ENCODE peak calls at places on chromosomes 12 and 14, in six cellular contexts. T is CD8-positive, alpha-beta memory T cell; R is aorta; N is astrocyte of the cerebellum; C is upper lobe of right lung; M is PC-3. I is an unnamed sample.

GRCh38 chr14:34722723-34723545 is 8.5 kb upstream of the CFL2 start:
- DNase-seq in T (peak), R (no peak), N (no peak), C (no peak), M (peak), I (peak)

GRCh38 chr14:77882098-77882497 is 82.2 kb downstream of the ADCK1 start:
- DNase-seq in T (no peak), R (no peak), N (no peak), C (no peak), M (peak), I (no peak)

GRCh38 chr12:71981149-71981548 is 42.5 kb downstream of the TPH2 start:
- DNase-seq in T (no peak), R (no peak), N (no peak), C (no peak), M (peak), I (no peak)

GRCh38 chr12:111293266-111294009 is 75.5 kb downstream of the PHETA1 start:
- DNase-seq in T (no peak), R (no peak), N (no peak), C (no peak), M (no peak), I (no peak)

GRCh38 chr12:66739266-66739665 is 60.4 kb upstream of the GRIP1 start:
- DNase-seq in T (no peak), R (no peak), N (no peak), C (no peak), M (no peak), I (no peak)

GRCh38 chr14:50875359-50876090 is 3.7 kb downstream of the ABHD12B start:
- DNase-seq in T (peak), R (no peak), N (peak), C (no peak), M (no peak), I (peak)

GRCh38 chr12:15200703-15201102 is 20.5 kb downstream of the RERG start:
- DNase-seq in T (no peak), R (no peak), N (no peak), C (no peak), M (no peak), I (no peak)

GRCh38 chr14:32252030-32252670 is 49.1 kb upstream of the RNU6-8 start:
- DNase-seq in T (no peak), R (no peak), N (peak), C (no peak), M (peak), I (peak)

GRCh38 chr14:69260979-69261605 is 1.1 kb downstream of the GALNT16 start:
- DNase-seq in T (no peak), R (peak), N (no peak), C (no peak), M (peak), I (peak)

GRCh38 chr14:38749936-38750335 is 353.1 kb downstream of the SEC23A start:
- DNase-seq in T (no peak), R (no peak), N (no peak), C (no peak), M (no peak), I (no peak)

GRCh38 chr14:23359167-23359626 is 5.8 kb downstream of the EFS start:
- DNase-seq in T (no peak), R (peak), N (no peak), C (no peak), M (no peak), I (no peak)

DNA sequence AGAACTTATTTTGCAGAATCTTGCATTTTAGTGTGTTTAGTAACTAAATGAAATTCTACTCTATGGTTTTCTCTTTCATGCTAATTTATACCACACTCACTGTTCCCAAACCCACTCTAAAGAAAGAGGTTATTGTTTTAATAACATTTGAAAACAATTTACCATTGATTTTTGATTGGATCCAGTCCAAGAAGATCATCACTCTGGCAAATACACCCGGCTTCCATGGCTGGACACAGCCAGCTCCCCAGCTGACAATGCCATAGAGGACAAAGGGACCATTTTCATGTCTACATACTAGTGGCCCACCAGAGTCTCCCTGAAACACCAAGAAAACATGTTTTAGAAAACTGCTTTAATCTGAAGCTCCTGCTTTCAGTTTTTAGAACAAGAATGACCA is 42.4 kb downstream of the OVCH1 start:
- DNase-seq in T (no peak), R (no peak), N (no peak), C (no peak), M (no peak), I (no peak)
- H3K4me3 ChIP-seq in T (no peak), R (no peak), N (no peak), C (no peak), M (no peak), I (no peak)

DNA sequence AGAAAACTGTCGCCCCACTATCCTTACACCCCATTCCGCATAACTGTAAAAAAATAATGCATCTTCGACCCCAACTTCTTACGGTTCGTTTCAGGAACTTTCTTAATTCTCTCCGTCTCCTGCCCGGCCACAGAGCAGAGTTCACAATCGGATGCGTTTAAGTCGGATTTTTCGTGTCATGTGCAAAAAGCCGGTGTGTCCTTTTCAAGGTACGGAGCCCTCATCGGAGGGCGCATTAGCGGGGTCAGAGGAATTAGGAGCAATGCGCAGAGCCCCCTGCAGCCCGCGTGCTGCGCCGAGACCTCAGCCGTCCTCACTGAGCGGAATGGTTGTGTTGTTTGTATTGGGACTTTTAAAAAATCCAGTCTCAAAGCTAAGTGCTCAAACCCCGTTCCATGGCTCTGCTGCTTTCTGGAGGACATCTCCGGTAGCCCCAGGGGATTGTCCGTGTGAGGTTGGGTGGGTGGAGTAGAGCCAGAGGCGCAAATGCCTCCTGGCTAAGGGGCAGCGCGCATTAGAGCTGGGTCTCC is 3.8 kb upstream of the GSC start:
- DNase-seq in T (no peak), R (no peak), N (no peak), C (no peak), M (no peak), I (no peak)
- H3K4me3 ChIP-seq in T (no peak), R (no peak), N (no peak), C (no peak), M (no peak), I (no peak)

DNA sequence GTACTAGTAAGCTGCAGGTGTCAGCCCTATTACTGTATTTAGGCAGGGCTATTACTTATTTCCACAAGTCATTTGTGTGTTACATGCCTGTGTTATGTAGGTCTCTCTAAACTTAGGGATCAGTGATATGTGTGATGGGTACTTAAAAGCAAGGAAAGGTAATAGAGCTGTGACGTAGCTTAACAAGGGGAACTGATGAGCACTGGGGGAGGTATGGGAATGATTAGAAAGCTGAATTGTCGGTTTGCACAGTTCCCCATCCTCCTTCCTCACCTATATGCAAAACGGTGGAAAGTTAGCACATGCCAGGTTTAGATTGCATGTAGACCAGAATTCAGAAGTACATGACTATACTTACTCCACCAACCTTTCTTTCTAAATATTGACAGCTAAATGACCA is 494.3 kb upstream of the GARIN6 start:
- DNase-seq in T (no peak), R (no peak), N (no peak), C (no peak), M (no peak), I (no peak)
- H3K4me3 ChIP-seq in T (no peak), R (no peak), N (no peak), C (no peak), M (no peak), I (no peak)

DNA sequence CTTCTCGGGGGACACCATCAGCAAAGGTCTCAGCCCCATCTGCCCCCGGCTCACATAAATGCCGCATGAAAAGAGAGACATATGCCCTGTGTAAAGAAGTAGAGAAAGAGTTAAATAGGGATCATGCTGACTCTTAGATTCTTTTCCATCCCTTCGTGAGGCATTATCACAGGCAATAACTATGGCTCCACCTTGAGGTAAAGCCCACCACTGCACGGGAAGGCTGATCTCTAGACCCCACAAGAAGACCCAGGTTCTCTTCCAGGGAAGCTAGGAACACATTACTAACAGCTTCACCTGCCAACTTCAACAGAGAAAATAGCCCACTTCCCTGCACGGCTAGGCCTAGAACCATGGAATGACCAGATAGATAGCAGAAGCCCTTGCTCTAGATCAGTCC is 14.1 kb upstream of the NOP2 start:
- DNase-seq in T (no peak), R (peak), N (no peak), C (no peak), M (no peak), I (no peak)
- H3K4me3 ChIP-seq in T (no peak), R (no peak), N (no peak), C (no peak), M (no peak), I (no peak)

GRCh38 chr14:36844443-36844842 is 182.8 kb downstream of the PAX9 start:
- DNase-seq in T (no peak), R (no peak), N (no peak), C (no peak), M (no peak), I (no peak)

GRCh38 chr14:36847366-36847765 is 185.7 kb downstream of the PAX9 start:
- DNase-seq in T (no peak), R (no peak), N (no peak), C (no peak), M (no peak), I (no peak)

GRCh38 chr14:36843410-36843809 is 181.8 kb downstream of the PAX9 start:
- DNase-seq in T (no peak), R (no peak), N (no peak), C (no peak), M (no peak), I (no peak)

GRCh38 chr14:36848213-36848612 is 186.6 kb downstream of the PAX9 start:
- DNase-seq in T (no peak), R (no peak), N (no peak), C (no peak), M (no peak), I (no peak)

DNA sequence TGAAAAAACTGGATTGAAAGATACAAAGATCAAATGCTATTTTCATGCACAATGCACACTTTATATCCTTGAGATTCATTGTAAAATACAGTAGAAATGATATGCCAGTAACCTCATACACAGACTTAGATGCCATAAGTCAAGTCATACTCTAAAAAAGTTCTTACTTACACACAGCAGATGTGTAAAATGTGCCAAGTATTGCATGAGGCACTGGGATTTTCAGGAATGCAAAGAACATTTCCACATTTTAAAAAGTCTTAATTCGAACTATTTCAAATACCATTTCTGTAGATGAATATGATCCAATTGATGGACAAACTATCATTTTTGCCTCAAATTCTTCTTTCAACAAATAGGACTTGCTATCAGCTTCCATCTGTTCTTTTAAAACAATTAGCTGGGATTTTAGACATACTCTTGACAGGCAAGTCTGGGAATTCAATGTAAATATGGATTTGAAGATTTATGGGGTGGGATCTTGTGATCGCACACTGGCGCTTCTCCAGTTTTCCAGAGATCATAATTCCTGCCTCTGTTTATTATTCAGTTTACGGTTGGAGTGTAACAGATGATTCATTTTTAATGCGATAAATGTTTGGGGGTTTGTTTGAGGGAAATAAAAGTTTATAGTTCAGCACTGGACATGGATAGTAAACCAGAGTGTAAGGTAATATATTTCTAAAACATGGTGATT is 183.8 kb downstream of the PAX9 start:
- DNase-seq in T (no peak), R (no peak), N (no peak), C (no peak), M (peak), I (no peak)
- H3K4me3 ChIP-seq in T (no peak), R (no peak), N (no peak), C (no peak), M (no peak), I (no peak)

DNA sequence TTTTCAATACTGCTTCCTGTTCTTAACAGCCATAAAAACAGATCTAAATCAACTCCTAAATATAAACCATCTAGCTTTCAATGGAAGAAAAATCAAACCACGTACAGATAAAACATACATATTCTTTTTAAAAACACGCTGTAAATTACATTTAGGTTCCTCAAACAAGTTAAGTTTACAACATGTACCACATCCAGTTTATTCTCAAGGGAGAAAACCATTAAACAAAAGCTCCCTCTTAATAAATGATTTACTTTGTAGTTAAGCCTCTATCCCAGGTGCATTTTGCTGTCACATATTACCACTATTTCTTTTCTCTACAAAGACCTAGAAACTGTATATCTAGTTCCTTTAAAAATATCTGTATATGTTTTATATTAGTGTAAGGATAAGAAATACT is 3.1 kb downstream of the NUMB start:
- DNase-seq in T (no peak), R (no peak), N (no peak), C (no peak), M (no peak), I (no peak)
- H3K4me3 ChIP-seq in T (no peak), R (no peak), N (no peak), C (peak), M (peak), I (peak)

GRCh38 chr12:12610711-12611110 is 965 bp upstream of the CREBL2 start:
- DNase-seq in T (no peak), R (no peak), N (no peak), C (no peak), M (no peak), I (no peak)
- H3K4me3 ChIP-seq in T (peak), R (no peak), N (peak), C (peak), M (peak), I (peak)